ENCODE peak calls at places on chromosome 13, in four cellular contexts. P, T, Q and D are unnamed samples.

GRCh38 chr13:38308736-38309135 is 40.9 kb upstream of the UFM1 start:
- DNase-seq in Q (no peak), P (no peak), T (no peak), D (no peak)

GRCh38 chr13:73173160-73173905 is 114.5 kb downstream of the KLF5 start:
- DNase-seq in Q (no peak), P (no peak), T (no peak), D (no peak)

GRCh38 chr13:29336356-29336755 is 259.1 kb downstream of the SLC7A1 start:
- DNase-seq in P (no peak), T (no peak), Q (no peak), D (no peak)

GRCh38 chr13:27678306-27679040 is 56.8 kb downstream of the POLR1D start:
- DNase-seq in T (no peak), Q (peak; percentile 8), P (no peak), D (no peak)

GRCh38 chr13:110447058-110447511 is 114.4 kb downstream of the RAB20 start:
- DNase-seq in Q (no peak), T (no peak), P (peak; percentile 20), D (no peak)

GRCh38 chr13:48908381-48909087 is 67.2 kb upstream of the FNDC3A start:
- DNase-seq in Q (no peak), T (no peak), P (no peak), D (no peak)

GRCh38 chr13:73449258-73449657 is 390.5 kb downstream of the KLF5 start:
- DNase-seq in P (no peak), T (no peak), Q (no peak), D (no peak)

GRCh38 chr13:46527237-46527636 is 25.7 kb upstream of the LRCH1 start:
- DNase-seq in Q (no peak), P (no peak), T (no peak), D (no peak)

GRCh38 chr13:79779761-79780160 is 298.8 kb downstream of the NDFIP2 start:
- DNase-seq in Q (no peak), T (no peak), P (peak; percentile 12), D (no peak)

GRCh38 chr13:111382411-111382810 is 62.0 kb downstream of the TEX29 start:
- DNase-seq in T (no peak), P (no peak), Q (no peak), D (no peak)

GRCh38 chr13:78334059-78334458 is 269.3 kb downstream of the POU4F1 start:
- DNase-seq in T (no peak), Q (no peak), P (no peak), D (no peak)

GRCh38 chr13:60164490-60164889 is 762 bp upstream of the DIAPH3 start:
- DNase-seq in P (no peak), T (no peak), Q (no peak), D (no peak)

GRCh38 chr13:59641758-59642157 is 522.0 kb downstream of the DIAPH3 start:
- DNase-seq in T (no peak), Q (no peak), P (no peak), D (no peak)

DNA sequence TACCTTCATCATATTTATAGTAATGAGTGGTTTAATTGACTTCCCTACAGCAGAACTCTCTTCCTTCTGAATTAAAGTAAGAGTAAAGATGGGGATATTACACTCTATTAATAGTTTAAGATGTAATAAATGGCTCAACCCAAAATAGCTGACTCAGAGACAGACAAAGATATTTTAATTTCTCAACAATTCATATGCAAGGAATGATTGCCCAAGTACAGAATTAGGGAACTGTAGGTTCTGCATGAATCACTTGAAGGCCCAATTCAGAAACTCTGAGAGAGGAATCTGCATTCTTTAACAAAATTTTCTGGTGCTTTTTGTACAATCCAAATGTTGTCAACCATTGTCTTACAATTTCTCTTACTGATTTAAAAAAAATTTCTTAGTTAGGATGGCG is 42.9 kb upstream of the PCDH9 start:
- DNase-seq in T (no peak), Q (no peak), P (no peak), D (no peak)
- H3K4me3 ChIP-seq in T (no peak overlapping the region), Q (no peak overlapping the region), P (no peak overlapping the region), D (no peak overlapping the region)

GRCh38 chr13:76024151-76024550 is 388.0 kb downstream of the LMO7 start:
- DNase-seq in Q (no peak), T (no peak), P (no peak), D (no peak)

GRCh38 chr13:76023644-76024043 is 387.5 kb downstream of the LMO7 start:
- DNase-seq in P (no peak), T (no peak), Q (no peak), D (no peak)

GRCh38 chr13:76025392-76025791 is 389.3 kb downstream of the LMO7 start:
- DNase-seq in Q (no peak), T (no peak), P (no peak), D (no peak)

GRCh38 chr13:76027131-76027530 is 391.0 kb downstream of the LMO7 start:
- DNase-seq in Q (no peak), T (no peak), P (no peak), D (no peak)

GRCh38 chr13:76029088-76029487 is 393.0 kb downstream of the LMO7 start:
- DNase-seq in T (no peak), Q (no peak), P (no peak), D (no peak)
- TF ChIP-seq TCF7L2 in T (no peak), Q (no peak), P (no peak), D (no peak)

GRCh38 chr13:108980237-108980636 is 350.8 kb downstream of the MYO16 start:
- DNase-seq in T (no peak), P (no peak), Q (no peak), D (no peak)
- TF ChIP-seq REST in T (no peak), P (no peak), Q (no peak), D (no peak)

GRCh38 chr13:99626461-99627082 is 125.3 kb downstream of the TM9SF2 start:
- DNase-seq in T (peak; percentile 37), P (no peak), Q (no peak), D (no peak)
- H3K4me3 ChIP-seq in T (peak overlapping the region; percentile 36), P (no peak overlapping the region), Q (no peak overlapping the region), D (no peak overlapping the region)

GRCh38 chr13:92767468-92767867 is 459.1 kb upstream of the GPC6 start:
- DNase-seq in Q (no peak), T (no peak), P (no peak), D (no peak)
- TF ChIP-seq TCF7L2 in Q (no peak), T (no peak), P (no peak), D (no peak)

DNA sequence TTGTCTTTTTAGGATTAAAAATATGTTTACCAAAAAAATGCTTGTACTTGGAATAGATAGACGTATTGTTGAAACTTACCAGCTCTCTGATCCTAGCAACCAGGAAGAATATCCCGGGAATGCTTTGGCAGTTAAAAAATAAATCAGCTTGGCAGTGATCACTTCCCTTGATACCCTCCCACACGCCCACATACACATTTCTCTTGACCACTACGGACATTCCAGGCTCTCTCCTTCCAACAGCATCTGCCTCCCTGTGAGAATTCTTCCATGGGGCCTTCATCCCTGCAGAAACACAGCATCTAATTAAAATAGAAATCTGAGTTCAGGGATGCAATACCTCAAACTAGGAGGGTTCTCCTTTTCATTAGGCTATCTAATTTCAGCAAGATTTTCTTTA is 57.9 kb downstream of the THSD1 start:
- DNase-seq in T (peak; percentile 34), P (no peak), Q (no peak), D (no peak)
- TF ChIP-seq REST in T (no peak), P (no peak), Q (no peak), D (no peak)